ENCODE peak calls at places on chromosome 21, in six cellular contexts. J, P, E, W, C and Z are unnamed samples.

GRCh38 chr21:42063578-42064521 is 7.3 kb upstream of the UMODL1 start:
- DNase-seq in C (peak), E (no peak), J (no peak), P (no peak), W (no peak), Z (peak)

GRCh38 chr21:23026878-23027277 is 2028.7 kb downstream of the NCAM2 start:
- DNase-seq in P (no peak), E (no peak), J (no peak), W (no peak), C (no peak), Z (no peak)

GRCh38 chr21:41923641-41924342 is 30.0 kb downstream of the C2CD2 start:
- DNase-seq in J (no peak), E (no peak), P (no peak), C (no peak), W (no peak), Z (no peak)

GRCh38 chr21:41952568-41953248 is 1.1 kb downstream of the C2CD2 start:
- DNase-seq in C (no peak), E (peak), J (no peak), P (no peak), W (no peak), Z (no peak)

GRCh38 chr21:38760017-38760761 is 45.5 kb upstream of the ETS2 start:
- DNase-seq in C (no peak), W (no peak), E (no peak), P (peak), J (no peak), Z (no peak)

GRCh38 chr21:42009018-42009830 is 936 bp downstream of the ZBTB21 start:
- DNase-seq in P (peak), C (no peak), W (peak), E (peak), J (peak), Z (peak)

GRCh38 chr21:15653710-15654109 is 76.1 kb upstream of the USP25 start:
- DNase-seq in J (no peak), W (no peak), P (no peak), C (no peak), E (no peak), Z (no peak)

GRCh38 chr21:26842976-26843911 is 2.0 kb downstream of the ADAMTS1 start:
- DNase-seq in P (no peak), J (no peak), E (peak), C (no peak), W (no peak), Z (no peak)

GRCh38 chr21:42349420-42350075 is 1.2 kb downstream of the TFF2 start:
- DNase-seq in W (no peak), E (no peak), J (no peak), C (no peak), P (no peak), Z (no peak)

GRCh38 chr21:30434033-30434631 is 4.1 kb downstream of the KRTAP13-4 start:
- DNase-seq in J (no peak), E (no peak), C (no peak), W (no peak), P (peak), Z (peak)

GRCh38 chr21:25557170-25557569 is 50.1 kb downstream of the MRPL39 start:
- DNase-seq in J (no peak), C (no peak), P (no peak), E (no peak), W (peak), Z (peak)

GRCh38 chr21:42679319-42679981 is 26.0 kb downstream of the PDE9A start:
- DNase-seq in E (no peak), J (no peak), W (no peak), C (no peak), P (no peak), Z (peak)

GRCh38 chr21:25709684-25710265 is 24.9 kb downstream of the ATP5PF start:
- DNase-seq in E (no peak), W (no peak), C (no peak), J (no peak), P (peak), Z (peak)

GRCh38 chr21:34202553-34203332 is 129.4 kb downstream of the MRPS6 start:
- DNase-seq in J (no peak), E (no peak), P (no peak), W (no peak), C (no peak), Z (peak)

GRCh38 chr21:34204481-34205439 is 131.4 kb downstream of the MRPS6 start:
- DNase-seq in P (no peak), J (no peak), E (no peak), C (no peak), W (no peak), Z (no peak)

GRCh38 chr21:34205811-34206635 is 132.6 kb downstream of the MRPS6 start:
- DNase-seq in P (no peak), C (peak), W (no peak), J (no peak), E (no peak), Z (peak)

GRCh38 chr21:34201441-34201838 is 128.1 kb downstream of the MRPS6 start:
- DNase-seq in J (no peak), E (no peak), W (no peak), C (no peak), P (no peak), Z (peak)

GRCh38 chr21:34204021-34204420 is 130.6 kb downstream of the MRPS6 start:
- DNase-seq in C (no peak), E (no peak), W (no peak), P (no peak), J (no peak), Z (no peak)
- TF ChIP-seq MYC in C (no peak), E (no peak), W (no peak), P (no peak), J (no peak), Z (no peak)

DNA sequence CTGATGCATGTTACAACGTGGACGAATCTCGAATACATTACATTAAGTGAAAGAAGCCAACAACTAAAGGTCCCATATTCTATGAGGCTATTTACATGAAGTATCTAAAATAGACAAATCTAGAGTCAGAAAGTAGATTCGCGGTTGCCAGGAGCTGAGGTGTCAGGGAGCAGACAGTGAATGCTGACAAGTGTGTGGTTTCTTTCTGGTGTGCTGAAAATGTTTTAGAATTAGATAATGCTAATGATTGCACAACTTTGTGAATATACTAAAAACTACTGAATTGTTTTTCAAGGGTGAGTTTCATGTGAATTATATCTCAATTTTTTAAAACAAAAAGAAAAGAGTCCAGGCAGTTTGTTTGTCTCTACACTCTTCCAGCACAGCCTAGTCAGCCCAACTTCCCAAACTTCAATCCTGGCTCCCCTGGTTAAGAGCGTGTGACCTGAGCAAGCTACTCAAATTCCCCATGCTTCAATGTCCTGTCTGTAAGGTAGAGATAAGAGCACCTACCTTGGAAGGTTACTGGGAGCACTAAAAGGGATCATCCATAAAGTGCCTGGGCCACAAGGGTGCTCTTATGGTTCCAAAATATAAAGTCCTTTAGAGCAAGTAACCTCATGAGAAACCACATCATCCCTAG is 20.9 kb downstream of the HLCS start:
- DNase-seq in C (no peak), W (no peak), E (no peak), J (no peak), P (peak), Z (no peak)
- TF ChIP-seq MYC in C (no peak), W (no peak), E (no peak), J (no peak), P (no peak), Z (no peak)

GRCh38 chr21:28805885-28806284 is 186.8 kb downstream of the LTN1 start:
- DNase-seq in P (no peak), W (no peak), C (no peak), J (no peak), E (no peak), Z (no peak)

GRCh38 chr21:28810826-28811524 is 181.7 kb downstream of the LTN1 start:
- DNase-seq in E (no peak), C (no peak), W (no peak), P (no peak), J (no peak), Z (no peak)

GRCh38 chr21:28811860-28812259 is 180.8 kb downstream of the LTN1 start:
- DNase-seq in W (no peak), P (no peak), E (no peak), C (no peak), J (no peak), Z (no peak)
- TF ChIP-seq MYC in W (no peak), P (no peak), E (no peak), C (no peak), J (no peak), Z (no peak)

GRCh38 chr21:16789636-16790035 is 723.2 kb upstream of the CXADR start:
- DNase-seq in C (no peak), P (no peak), J (no peak), E (no peak), W (no peak), Z (no peak)

GRCh38 chr21:16797530-16797929 is 715.3 kb upstream of the CXADR start:
- DNase-seq in C (no peak), W (no peak), P (no peak), J (no peak), E (no peak), Z (no peak)

GRCh38 chr21:16794944-16795343 is 717.9 kb upstream of the CXADR start:
- DNase-seq in E (peak), C (no peak), J (peak), P (no peak), W (peak), Z (no peak)

GRCh38 chr21:16792155-16792554 is 720.7 kb upstream of the CXADR start:
- DNase-seq in P (no peak), E (no peak), W (no peak), C (no peak), J (no peak), Z (no peak)
- TF ChIP-seq MYC in P (no peak), E (no peak), W (no peak), C (no peak), J (no peak), Z (no peak)

GRCh38 chr21:46027855-46028493 is 46.4 kb downstream of the COL6A1 start:
- DNase-seq in P (no peak), J (no peak), E (no peak), C (no peak), W (no peak), Z (no peak)
- TF ChIP-seq MYC in P (no peak), J (no peak), E (no peak), C (no peak), W (no peak), Z (no peak)

GRCh38 chr21:44375281-44375651 is 21.8 kb downstream of the TRPM2 start:
- DNase-seq in W (no peak), C (no peak), J (no peak), P (no peak), E (no peak), Z (peak)
- TF ChIP-seq MYC in W (no peak), C (no peak), J (no peak), P (no peak), E (no peak), Z (peak)

GRCh38 chr21:45994086-45994661 is 12.6 kb downstream of the COL6A1 start:
- DNase-seq in C (no peak), E (no peak), P (no peak), W (no peak), J (no peak), Z (no peak)
- TF ChIP-seq MYC in C (no peak), E (no peak), P (no peak), W (no peak), J (no peak), Z (no peak)

GRCh38 chr21:29334717-29335428 is 36.2 kb downstream of the BACH1 start:
- DNase-seq in E (no peak), J (no peak), P (no peak), C (no peak), W (no peak), Z (peak)
- TF ChIP-seq MYC in E (no peak), J (no peak), P (no peak), C (no peak), W (no peak), Z (no peak)

GRCh38 chr21:37458669-37459276 is 92.2 kb downstream of the DYRK1A start:
- DNase-seq in C (no peak), J (no peak), W (no peak), E (no peak), P (no peak), Z (no peak)
- TF ChIP-seq MYC in C (no peak), J (no peak), W (no peak), E (no peak), P (no peak), Z (no peak)